ENCODE peak calls at places on chromosome 15, in five cellular contexts. D, A, Z, E and M are unnamed samples.

GRCh38 chr15:56160966-56161365 is 82.7 kb downstream of the RFX7 start:
- DNase-seq in D (no peak), A (no peak), Z (no peak), E (no peak), M (no peak)

GRCh38 chr15:84970832-84971231 is 10.8 kb upstream of the PDE8A start:
- DNase-seq in D (no peak), A (no peak), Z (no peak), E (no peak), M (no peak)

GRCh38 chr15:38190501-38190900 is 62.1 kb upstream of the SPRED1 start:
- DNase-seq in D (no peak), A (no peak), Z (no peak), E (no peak), M (no peak)

GRCh38 chr15:80950291-80951078 is 39.1 kb downstream of the MESD start:
- DNase-seq in D (no peak), A (no peak), Z (no peak), E (no peak), M (no peak)

GRCh38 chr15:83445653-83446052 is 1.5 kb upstream of the SH3GL3 start:
- DNase-seq in D (no peak), A (no peak), Z (no peak), E (no peak), M (no peak)

GRCh38 chr15:76333720-76334437 is 2.7 kb upstream of the ISL2 start:
- DNase-seq in D (no peak), A (no peak), Z (no peak), E (no peak), M (no peak)

GRCh38 chr15:43969802-43970375 is 143.1 kb downstream of the WDR76 start:
- DNase-seq in D (no peak), A (no peak), Z (no peak), E (no peak), M (no peak)

GRCh38 chr15:76339302-76340197 is 3.0 kb downstream of the ISL2 start:
- DNase-seq in D (no peak), A (no peak), Z (no peak), E (no peak), M (no peak)

GRCh38 chr15:60077581-60078359 is 73.7 kb downstream of the FOXB1 start:
- DNase-seq in D (no peak), A (no peak), Z (no peak), E (no peak), M (no peak)